ENCODE peak calls at places on chromosomes 3 and 15, in seven cellular contexts. Y, M, P, K, B, Q and L are unnamed samples.

GRCh38 chr3:81871358-81872152 is 110.1 kb upstream of the GBE1 start:
- DNase-seq in Y (no peak), M (no peak), P (no peak), K (no peak), B (no peak), Q (no peak), L (no peak)

GRCh38 chr15:66004618-66005262 is 135.4 kb downstream of the RAB11A start:
- DNase-seq in Y (no peak), M (no peak), P (peak; percentile 76), K (no peak), B (no peak), Q (no peak), L (no peak)

GRCh38 chr3:130935761-130936160 is 41.9 kb downstream of the ATP2C1 start:
- DNase-seq in Y (no peak), M (no peak), P (no peak), K (no peak), B (no peak), Q (no peak), L (no peak)

GRCh38 chr3:122992628-122993570 is 34.7 kb downstream of the SEMA5B start:
- DNase-seq in Y (no peak), M (no peak), P (no peak), K (peak; percentile 79), B (no peak), Q (no peak), L (no peak)

GRCh38 chr3:14130707-14131106 is 5.9 kb downstream of the TMEM43 start:
- DNase-seq in Y (no peak), M (no peak), P (no peak), K (no peak), B (no peak), Q (no peak), L (no peak)

GRCh38 chr3:189983612-189984011 is 137.1 kb downstream of the P3H2 start:
- DNase-seq in Y (no peak), M (no peak), P (no peak), K (no peak), B (no peak), Q (no peak), L (no peak)

GRCh38 chr15:81221449-81221848 is 24.8 kb downstream of the IL16 start:
- DNase-seq in Y (no peak), M (no peak), P (no peak), K (peak; percentile 72), B (no peak), Q (no peak), L (no peak)

GRCh38 chr15:93500155-93500554 is 411.1 kb upstream of the RGMA start:
- DNase-seq in Y (no peak), M (no peak), P (no peak), K (no peak), B (no peak), Q (no peak), L (no peak)

GRCh38 chr15:71468715-71469114 is 341.6 kb upstream of the NR2E3 start:
- DNase-seq in Y (no peak), M (no peak), P (no peak), K (no peak), B (no peak), Q (no peak), L (no peak)

GRCh38 chr3:172140499-172141391 is 101.4 kb downstream of the FNDC3B start:
- DNase-seq in Y (no peak), M (no peak), P (peak; percentile 49), K (peak; percentile 78), B (no peak), Q (peak; percentile 65), L (no peak)

GRCh38 chr3:149299938-149300791 is 33.3 kb downstream of the TM4SF18 start:
- DNase-seq in Y (no peak), M (peak; percentile 53), P (peak; percentile 65), K (no peak), B (no peak), Q (peak; percentile 52), L (peak; percentile 78)

GRCh38 chr3:149291178-149291577 is 42.3 kb downstream of the TM4SF18 start:
- DNase-seq in Y (no peak), M (no peak), P (no peak), K (no peak), B (no peak), Q (no peak), L (peak; percentile 42)

GRCh38 chr3:149296972-149297371 is 36.5 kb downstream of the TM4SF18 start:
- DNase-seq in Y (no peak), M (no peak), P (no peak), K (no peak), B (no peak), Q (no peak), L (no peak)
- H3K4me1 ChIP-seq in Y (peaks cover 16% of the 10 kb centered on the region), M (peaks cover 33% of the 10 kb centered on the region), P (peaks cover 49% of the 10 kb centered on the region), K (peaks cover 12% of the 10 kb centered on the region), B (peaks cover 1% of the 10 kb centered on the region), Q (peaks cover 16% of the 10 kb centered on the region), L (peaks cover 13% of the 10 kb centered on the region)

GRCh38 chr3:12484198-12484982 is at the start of gene TSEN2:
- DNase-seq in Y (peak; percentile 92), M (peak; percentile 96), P (peak; percentile 92), K (peak; percentile 97), B (peak; percentile 97), Q (peak; percentile 96), L (peak; percentile 95)

GRCh38 chr3:12483872-12484197 is 445 bp upstream of the TSEN2 start:
- DNase-seq in Y (no peak), M (no peak), P (no peak), K (no peak), B (peak; percentile 42), Q (no peak), L (no peak)

GRCh38 chr3:12486001-12486400 is 1.7 kb downstream of the TSEN2 start:
- DNase-seq in Y (no peak), M (no peak), P (no peak), K (no peak), B (no peak), Q (no peak), L (no peak)

GRCh38 chr3:12484983-12485327 is 675 bp downstream of the TSEN2 start:
- DNase-seq in Y (no peak), M (no peak), P (no peak), K (no peak), B (no peak), Q (no peak), L (no peak)

GRCh38 chr3:12483364-12483763 is 916 bp upstream of the TSEN2 start:
- DNase-seq in Y (no peak), M (no peak), P (no peak), K (no peak), B (no peak), Q (no peak), L (no peak)
- H3K4me3 ChIP-seq in Y (peak overlapping the region; percentile 69), M (peak overlapping the region; percentile 71), P (peak overlapping the region; percentile 81), K (peak overlapping the region; percentile 79), B (no peak overlapping the region), Q (peak overlapping the region; percentile 75), L (peak overlapping the region; percentile 68)

DNA sequence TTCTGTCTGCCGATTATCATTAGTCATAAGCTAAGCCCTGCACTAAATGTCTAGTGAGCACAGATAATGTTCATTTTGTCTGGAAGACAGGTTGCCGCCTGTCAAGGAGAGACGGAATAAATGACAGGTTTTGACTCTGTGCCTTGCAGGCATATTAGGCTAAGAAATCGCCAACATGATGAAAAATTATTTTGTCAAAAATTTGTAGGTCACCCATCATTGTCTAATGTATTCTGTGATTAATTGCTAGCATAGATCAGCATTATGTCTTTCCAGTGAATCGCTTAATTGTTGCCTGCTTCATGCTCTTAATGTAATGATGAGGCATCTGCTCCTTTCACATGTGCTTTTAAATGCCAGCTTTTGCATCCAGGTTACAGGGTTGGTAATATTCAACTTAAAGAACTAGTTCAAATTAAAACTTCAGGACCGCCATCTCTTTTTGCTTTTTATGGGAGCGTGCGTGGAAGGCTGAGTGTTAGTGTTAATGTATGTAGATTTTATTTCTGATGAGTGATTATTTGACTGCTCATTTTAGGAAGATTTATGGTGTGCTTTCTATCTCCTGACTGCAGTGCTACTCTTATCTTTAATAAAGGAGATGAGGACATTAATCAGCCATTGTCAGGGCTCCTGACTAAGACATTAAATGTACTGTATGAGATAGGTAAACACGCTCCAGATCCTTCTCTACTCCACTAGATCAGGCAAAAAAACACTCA is 120.8 kb upstream of the MEIS2 start:
- DNase-seq in Y (no peak), M (no peak), P (no peak), K (no peak), B (no peak), Q (no peak), L (no peak)
- TF ChIP-seq EP300 in Y (no peak), M (no peak), P (no peak), K (no peak), B (no peak), Q (no peak), L (no peak)

GRCh38 chr3:4987374-4988296 is 8.4 kb downstream of the BHLHE40 start:
- DNase-seq in Y (no peak), M (no peak), P (no peak), K (no peak), B (no peak), Q (no peak), L (no peak)

GRCh38 chr3:4986611-4987373 is 7.6 kb downstream of the BHLHE40 start:
- DNase-seq in Y (peak; percentile 98), M (peak; percentile 98), P (peak; percentile 91), K (peak; percentile 99), B (peak; percentile 99), Q (peak; percentile 97), L (peak; percentile 99)

GRCh38 chr3:4984511-4984864 is 5.3 kb downstream of the BHLHE40 start:
- DNase-seq in Y (no peak), M (no peak), P (no peak), K (no peak), B (no peak), Q (no peak), L (no peak)

GRCh38 chr3:4985330-4986174 is 6.3 kb downstream of the BHLHE40 start:
- DNase-seq in Y (no peak), M (no peak), P (peak; percentile 60), K (no peak), B (peak; percentile 55), Q (no peak), L (no peak)

DNA sequence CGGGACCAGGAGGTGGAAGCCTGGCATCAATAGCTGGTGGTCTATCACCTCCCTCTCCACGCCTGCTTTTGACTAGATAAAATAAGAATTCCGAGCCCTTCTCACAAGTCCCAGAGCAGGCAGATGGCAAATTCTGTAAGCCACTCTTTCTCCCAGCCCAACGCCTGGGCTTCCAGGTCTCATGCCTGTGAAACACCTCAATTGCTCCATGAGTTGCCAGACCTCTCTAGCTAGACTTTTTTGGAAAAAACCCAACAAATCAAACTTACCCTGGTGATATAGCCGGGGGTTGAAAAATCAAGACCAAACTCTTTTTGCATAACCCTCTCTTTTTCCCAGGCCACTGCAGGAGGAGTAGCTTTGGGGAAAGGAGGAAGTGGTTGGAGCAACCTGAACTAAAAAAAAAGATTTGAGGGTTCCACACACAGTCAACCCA is 7.0 kb downstream of the BHLHE40 start:
- DNase-seq in Y (no peak), M (no peak), P (no peak), K (no peak), B (no peak), Q (no peak), L (no peak)
- H3K4me1 ChIP-seq in Y (peaks cover 87% of the 10 kb centered on the region), M (peaks cover 88% of the 10 kb centered on the region), P (peaks cover 60% of the 10 kb centered on the region), K (peaks cover 62% of the 10 kb centered on the region), B (peaks cover 7% of the 10 kb centered on the region), Q (peaks cover 62% of the 10 kb centered on the region), L (peaks cover 71% of the 10 kb centered on the region)

DNA sequence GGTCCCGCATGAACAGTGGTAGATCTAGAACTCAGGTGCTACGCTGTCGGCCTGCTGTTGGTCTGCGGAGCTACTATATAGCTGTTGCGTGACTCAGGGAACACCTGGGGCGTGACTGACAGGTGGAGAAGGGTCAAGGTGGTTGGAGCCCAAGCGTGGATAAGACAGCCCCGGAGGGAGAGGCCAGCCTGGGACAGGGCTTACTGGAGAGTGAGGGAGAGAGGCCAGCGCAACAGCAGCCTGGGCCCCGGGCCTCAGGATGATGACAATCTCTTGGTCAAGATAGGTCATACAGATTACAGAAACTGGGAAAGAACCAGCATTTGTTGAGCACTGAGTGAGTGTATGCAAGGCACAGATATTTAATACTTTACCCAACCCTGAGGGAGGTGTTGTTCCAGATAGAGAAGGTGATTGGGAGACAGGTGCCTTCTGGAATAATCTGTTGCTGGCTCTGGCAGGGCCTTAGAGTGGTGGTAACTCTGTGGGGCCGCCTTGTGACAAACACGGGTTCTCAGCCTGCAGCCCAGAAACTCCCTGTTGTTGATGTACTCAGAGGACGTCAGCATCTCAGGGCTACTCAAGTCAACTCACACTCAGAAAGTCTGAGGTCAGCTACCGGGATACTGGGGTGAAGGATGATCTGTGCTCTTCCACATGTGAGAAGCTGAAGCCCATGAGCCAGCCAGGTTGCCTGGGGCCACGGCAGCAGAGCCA is 265.4 kb upstream of the HES1 start:
- DNase-seq in Y (no peak), M (no peak), P (no peak), K (no peak), B (no peak), Q (no peak), L (no peak)
- H3K4me3 ChIP-seq in Y (no peak overlapping the region), M (no peak overlapping the region), P (no peak overlapping the region), K (no peak overlapping the region), B (no peak overlapping the region), Q (no peak overlapping the region), L (no peak overlapping the region)